ENCODE peak calls at places on chromosomes 12 and 14, in six cellular contexts. M is lower lobe of right lung; A is IMR-90; G is ascending aorta; R is pancreas; H is CD8-positive, alpha-beta T cell. F is an unnamed sample.

GRCh38 chr12:104596876-104597833 is 140.4 kb downstream of the CHST11 start:
- DNase-seq in M (no peak), A (no peak), G (no peak), H (no peak), R (no peak), F (no peak)

GRCh38 chr12:72207756-72208155 is 64.4 kb upstream of the TRHDE start:
- DNase-seq in R (no peak), A (no peak), H (no peak), G (no peak), M (no peak), F (no peak)

GRCh38 chr12:48981757-48982157 is 3.6 kb downstream of the WNT1 start:
- DNase-seq in M (no peak), R (no peak), A (no peak), G (no peak), H (no peak), F (no peak)

GRCh38 chr14:52902971-52903385 is 47.9 kb downstream of the FERMT2 start:
- DNase-seq in H (no peak), R (no peak), A (peak; percentile 57), G (no peak), M (no peak), F (no peak)

GRCh38 chr12:54162741-54163140 is 26.0 kb downstream of the SMUG1 start:
- DNase-seq in A (no peak), H (no peak), R (no peak), G (no peak), M (no peak), F (no peak)

GRCh38 chr12:46547421-46548340 is 175.1 kb upstream of the SLC38A2 start:
- DNase-seq in M (no peak), H (no peak), G (no peak), R (no peak), A (no peak), F (no peak)

GRCh38 chr12:51825216-51825615 is 23.3 kb downstream of the FIGNL2 start:
- DNase-seq in H (no peak), M (peak; percentile 22), A (no peak), G (no peak), R (no peak), F (no peak)

GRCh38 chr12:45648070-45648469 is 81.4 kb upstream of the ARID2 start:
- DNase-seq in A (no peak), H (no peak), G (no peak), M (no peak), R (peak; percentile 55), F (peak; percentile 28)

GRCh38 chr12:77392467-77392866 is 327.1 kb upstream of the E2F7 start:
- DNase-seq in A (no peak), H (no peak), R (no peak), M (no peak), G (no peak), F (no peak)

GRCh38 chr12:8678661-8679111 is 16.1 kb upstream of the MFAP5 start:
- DNase-seq in G (no peak), R (no peak), M (no peak), H (no peak), A (no peak), F (no peak)

GRCh38 chr12:76303365-76303764 is 44.9 kb downstream of the BBS10 start:
- DNase-seq in R (no peak), A (peak; percentile 46), G (no peak), M (no peak), H (no peak), F (no peak)

GRCh38 chr14:58912799-58913432 is 275.2 kb downstream of the DACT1 start:
- DNase-seq in A (peak; percentile 64), R (no peak), M (no peak), H (no peak), G (no peak), F (no peak)

GRCh38 chr12:30646821-30647220 is 48.8 kb downstream of the IPO8 start:
- DNase-seq in H (no peak), G (no peak), M (no peak), R (no peak), A (no peak), F (no peak)

GRCh38 chr14:51828017-51828797 is 32.2 kb upstream of the GNG2 start:
- DNase-seq in G (peak; percentile 12), A (peak; percentile 62), R (no peak), H (peak; percentile 72), M (peak; percentile 51), F (peak; percentile 21)

GRCh38 chr14:36683083-36683724 is 21.5 kb downstream of the PAX9 start:
- DNase-seq in H (no peak), A (no peak), R (no peak), G (no peak), M (no peak), F (no peak)

GRCh38 chr12:27185234-27186045 is 58.6 kb upstream of the STK38L start:
- DNase-seq in A (peak; percentile 91), H (peak; percentile 46), R (no peak), G (no peak), M (no peak), F (no peak)

GRCh38 chr12:57171668-57172067 is 24.2 kb upstream of the LRP1-AS start:
- DNase-seq in M (no peak), G (no peak), A (peak; percentile 84), H (peak; percentile 2), R (no peak), F (no peak)

GRCh38 chr12:75439930-75440329 is 40.6 kb upstream of the GLIPR1 start:
- DNase-seq in H (no peak), A (no peak), M (no peak), G (no peak), R (no peak), F (no peak)

GRCh38 chr12:120639771-120640721 is at the start of gene CABP1:
- DNase-seq in A (no peak), G (no peak), M (no peak), R (peak; percentile 27), H (peak; percentile 69), F (no peak)

DNA sequence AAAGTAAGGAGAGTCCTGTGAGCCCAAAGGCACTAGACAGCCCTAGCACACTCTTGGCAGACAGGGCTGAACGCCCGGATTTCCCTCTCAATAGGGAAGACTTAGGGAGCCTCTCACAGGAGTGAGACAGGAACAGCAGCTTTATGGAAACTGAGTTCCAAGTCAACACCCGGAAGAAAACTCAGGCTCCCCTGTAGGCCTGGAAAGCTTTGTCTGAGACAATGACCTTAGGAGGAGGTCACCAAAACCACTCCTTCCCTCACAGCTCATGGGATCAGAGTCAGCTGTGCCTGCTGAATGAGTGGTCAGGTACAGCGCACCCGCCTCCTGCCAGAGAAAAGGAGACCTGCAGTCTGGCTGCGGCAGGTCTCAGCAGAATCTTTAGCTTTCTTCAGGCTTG is 229.5 kb downstream of the CACNA1C start:
- DNase-seq in R (no peak), A (no peak), H (no peak), G (no peak), M (no peak), F (no peak)
- TF ChIP-seq CTCF in R (no peak), A (no peak), H (no peak), G (no peak), M (no peak), F (no peak)

GRCh38 chr12:117047810-117048584 is 51.2 kb downstream of the TESC start:
- DNase-seq in M (no peak), G (no peak), H (no peak), A (peak; percentile 61), R (peak; percentile 77), F (peak; percentile 78)
- H3K4me1 ChIP-seq in M (peaks cover 9% of the 10 kb centered on the region), G (no peaks in the 10 kb centered on the region), H (no peaks in the 10 kb centered on the region), A (peaks cover 7% of the 10 kb centered on the region), R (peaks cover 13% of the 10 kb centered on the region), F (peaks cover 63% of the 10 kb centered on the region)

DNA sequence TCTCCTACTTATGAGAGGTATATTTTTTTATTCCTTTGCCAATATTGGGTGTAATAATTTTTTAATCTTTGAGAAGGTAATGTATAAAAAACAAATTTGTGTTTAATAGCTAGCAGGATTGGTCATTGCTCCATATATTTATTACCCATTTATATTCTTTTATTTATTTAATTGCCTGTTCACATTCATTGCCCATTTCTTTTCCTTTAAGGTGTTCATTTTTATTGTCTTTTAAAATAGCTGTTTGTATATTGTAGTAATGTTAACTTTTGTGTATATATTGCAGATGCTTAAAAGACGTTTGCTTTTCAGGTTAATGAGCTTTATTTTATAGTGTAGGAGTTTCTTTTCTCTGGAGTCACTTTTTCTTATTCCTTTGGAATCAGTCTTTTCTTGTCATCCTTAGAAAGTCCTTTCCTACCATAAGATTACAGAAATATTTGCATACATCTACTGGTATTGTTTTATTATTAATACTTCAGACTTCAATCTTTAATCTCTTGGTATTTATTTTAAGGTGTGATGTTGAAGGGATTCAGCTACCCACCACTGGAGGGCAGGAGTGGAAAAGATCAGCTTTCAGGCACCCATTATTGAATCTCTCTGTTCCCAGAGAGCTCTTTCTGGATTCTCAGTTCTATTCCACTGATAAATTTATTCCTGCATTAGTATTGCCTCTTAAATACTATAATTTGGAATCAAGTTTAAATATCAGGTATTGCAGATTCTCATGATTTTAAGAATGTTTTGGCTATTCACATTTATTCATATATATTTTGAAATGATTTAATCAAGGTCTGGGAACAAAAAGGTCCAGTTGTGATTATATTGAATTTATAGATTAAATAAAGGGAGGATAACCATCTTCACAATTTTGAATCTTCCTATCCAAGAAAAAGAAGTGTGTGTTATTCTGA is 17.3 kb downstream of the PPM1A start:
- DNase-seq in H (peak; percentile 29), R (no peak), A (no peak), M (no peak), G (no peak), F (no peak)
- TF ChIP-seq CTCF in H (peak; percentile 75), R (no peak), A (peak; percentile 40), M (peak; percentile 42), G (no peak), F (peak; percentile 33)

GRCh38 chr12:24759155-24759554 is 189.7 kb downstream of the BCAT1 start:
- DNase-seq in R (no peak), H (no peak), A (peak; percentile 66), M (no peak), G (no peak), F (no peak)
- H3K4me1 ChIP-seq in R (no peaks in the 10 kb centered on the region), H (no peaks in the 10 kb centered on the region), A (peaks cover 7% of the 10 kb centered on the region), M (no peaks in the 10 kb centered on the region), G (no peaks in the 10 kb centered on the region), F (no peaks in the 10 kb centered on the region)

GRCh38 chr12:14892726-14893442 is 7.2 kb upstream of the MGP start:
- DNase-seq in R (no peak), H (no peak), G (peak; percentile 25), A (peak; percentile 2), M (no peak), F (peak; percentile 57)
- TF ChIP-seq CTCF in R (no peak), H (no peak), G (peak; percentile 18), A (no peak), M (no peak), F (no peak)

GRCh38 chr14:99592933-99593753 is 10.9 kb downstream of the CCDC85C start:
- DNase-seq in R (no peak), A (no peak), G (no peak), M (no peak), H (no peak), F (no peak)

GRCh38 chr14:99589651-99590530 is 14.1 kb downstream of the CCDC85C start:
- DNase-seq in A (no peak), G (no peak), M (no peak), R (no peak), H (no peak), F (no peak)

GRCh38 chr14:99592394-99592793 is 11.6 kb downstream of the CCDC85C start:
- DNase-seq in A (no peak), M (no peak), G (no peak), H (no peak), R (no peak), F (no peak)

GRCh38 chr14:99589031-99589441 is 15.0 kb downstream of the CCDC85C start:
- DNase-seq in G (no peak), M (no peak), R (no peak), H (no peak), A (no peak), F (no peak)

GRCh38 chr14:99590746-99591555 is 13.1 kb downstream of the CCDC85C start:
- DNase-seq in A (peak; percentile 74), G (no peak), R (no peak), H (no peak), M (no peak), F (peak; percentile 15)
- H3K4me1 ChIP-seq in A (peaks cover 43% of the 10 kb centered on the region), G (no peaks in the 10 kb centered on the region), R (peaks cover 7% of the 10 kb centered on the region), H (peaks cover 4% of the 10 kb centered on the region), M (peaks cover 61% of the 10 kb centered on the region), F (peaks cover 99% of the 10 kb centered on the region)